ENCODE peak calls at places on chromosomes 11 and 22, in eight cellular contexts. I is IMR-90; F is psoas muscle; R is AG04450; Y is neuronal stem cell; D is cardiac muscle cell; K is CD8-positive, alpha-beta T cell; N is spleen. P is an unnamed sample.

GRCh38 chr22:17267661-17268330 is 48.6 kb upstream of the ADA2 start:
- DNase-seq in R (no peak), F (no peak), N (no peak), K (no peak), D (no peak), I (no peak), Y (no peak), P (no peak)

GRCh38 chr22:19571207-19571795 is 47.1 kb upstream of the CLDN5 start:
- DNase-seq in K (no peak), N (no peak), D (no peak), I (peak), Y (no peak), R (peak), F (no peak), P (no peak)

GRCh38 chr11:96219981-96220623 is 122.9 kb downstream of the MAML2 start:
- DNase-seq in D (no peak), Y (no peak), I (peak), K (no peak), F (no peak), N (no peak), R (no peak), P (no peak)

GRCh38 chr22:45832180-45832579 is 144.8 kb downstream of the WNT7B start:
- DNase-seq in Y (no peak), R (no peak), F (no peak), I (no peak), K (no peak), N (no peak), D (no peak), P (no peak)

GRCh38 chr11:132718711-132719641 is 813.3 kb downstream of the OPCML start:
- DNase-seq in Y (no peak), K (peak), I (peak), R (no peak), N (no peak), F (no peak), D (no peak), P (no peak)

GRCh38 chr11:69574383-69575255 is 66.3 kb upstream of the CCND1 start:
- DNase-seq in F (no peak), Y (no peak), D (no peak), N (no peak), I (no peak), K (no peak), R (no peak), P (no peak)

GRCh38 chr11:13462311-13462927 is 603 bp downstream of the BTBD10 start:
- DNase-seq in R (no peak), I (peak), D (peak), N (no peak), F (peak), K (peak), Y (peak), P (peak)

GRCh38 chr11:133892126-133892525 is 46.8 kb upstream of the SPATA19 start:
- DNase-seq in I (no peak), K (no peak), D (no peak), N (no peak), R (no peak), Y (no peak), F (no peak), P (no peak)

GRCh38 chr11:91871791-91872190 is 352.8 kb upstream of the FAT3 start:
- DNase-seq in D (no peak), F (no peak), Y (no peak), K (no peak), I (no peak), N (no peak), R (no peak), P (no peak)

GRCh38 chr22:40182231-40182835 is 4.6 kb downstream of the TNRC6B start:
- DNase-seq in D (no peak), I (no peak), Y (no peak), K (no peak), N (no peak), R (no peak), F (no peak), P (no peak)

GRCh38 chr22:37759281-37759680 is 48.5 kb upstream of the GCAT start:
- DNase-seq in N (no peak), Y (no peak), R (no peak), I (no peak), D (no peak), K (no peak), F (no peak), P (no peak)

GRCh38 chr11:94400839-94401772 is at the start of gene GPR83:
- DNase-seq in R (no peak), D (peak), Y (peak), K (no peak), I (peak), F (peak), N (no peak), P (no peak)

GRCh38 chr11:111429066-111429506 is 50.0 kb upstream of the POU2AF1 start:
- DNase-seq in D (no peak), Y (peak), R (no peak), N (no peak), F (peak), I (peak), K (no peak), P (peak)

GRCh38 chr11:8913961-8914660 is 3.1 kb downstream of the AKIP1 start:
- DNase-seq in R (no peak), I (peak), N (no peak), F (no peak), D (peak), K (peak), Y (peak), P (no peak)

GRCh38 chr22:36315325-36315724 is 62.4 kb downstream of the APOL1 start:
- DNase-seq in Y (no peak), R (no peak), F (no peak), K (no peak), I (no peak), D (no peak), N (no peak), P (no peak)

GRCh38 chr22:36319595-36320497 is 66.9 kb downstream of the APOL1 start:
- DNase-seq in F (no peak), R (no peak), K (no peak), N (peak), I (no peak), D (no peak), Y (no peak), P (no peak)

GRCh38 chr22:36317658-36318271 is 64.8 kb downstream of the APOL1 start:
- DNase-seq in K (no peak), I (no peak), F (peak), Y (no peak), R (no peak), N (no peak), D (no peak), P (no peak)

GRCh38 chr22:36318442-36318841 is 65.5 kb downstream of the APOL1 start:
- DNase-seq in F (no peak), R (no peak), N (no peak), D (no peak), I (no peak), Y (no peak), K (no peak), P (no peak)

DNA sequence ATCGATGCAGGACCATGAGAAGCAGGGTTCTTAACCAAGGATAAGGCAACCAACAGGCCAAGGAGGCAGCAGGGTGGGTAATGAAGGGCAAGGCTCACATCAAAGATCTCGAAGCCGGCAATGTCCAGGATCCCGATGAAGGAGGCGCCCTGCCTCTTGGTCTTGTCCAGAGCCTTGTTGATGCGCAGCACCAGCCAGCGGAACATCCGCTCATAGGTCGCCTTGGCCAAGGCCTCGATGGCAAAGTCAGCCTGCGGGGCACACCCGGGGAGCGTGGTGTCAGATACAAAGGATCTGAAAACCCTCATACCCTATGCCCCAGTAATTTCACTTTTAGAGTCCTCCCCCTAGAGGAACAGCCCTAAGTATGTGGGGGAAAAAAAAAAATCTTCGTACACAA is 63.5 kb downstream of the APOL1 start:
- DNase-seq in N (no peak), I (no peak), F (no peak), D (no peak), K (no peak), Y (no peak), R (no peak), P (no peak)
- H3K27ac ChIP-seq in N (peak), I (peak), F (no peak), D (no peak), K (no peak), Y (no peak), R (no peak), P (no peak)

GRCh38 chr11:89452780-89453179 is 38.4 kb downstream of the NOX4 start:
- DNase-seq in N (no peak), K (no peak), I (no peak), D (no peak), F (no peak), R (no peak), Y (no peak), P (no peak)

GRCh38 chr11:89457190-89457589 is 34.0 kb downstream of the NOX4 start:
- DNase-seq in Y (no peak), K (no peak), R (no peak), N (no peak), I (no peak), F (peak), D (no peak), P (no peak)

GRCh38 chr11:89458646-89459045 is 32.5 kb downstream of the NOX4 start:
- DNase-seq in Y (no peak), N (no peak), R (no peak), I (no peak), K (no peak), D (no peak), F (no peak), P (no peak)

GRCh38 chr11:89456681-89457080 is 34.5 kb downstream of the NOX4 start:
- DNase-seq in N (no peak), I (no peak), D (no peak), K (no peak), Y (no peak), F (no peak), R (no peak), P (no peak)
- H3K27ac ChIP-seq in N (no peak), I (no peak), D (no peak), K (no peak), Y (no peak), F (no peak), R (no peak), P (no peak)

GRCh38 chr11:47257178-47257517 is 648 bp upstream of the NR1H3 start:
- DNase-seq in I (no peak), F (no peak), R (no peak), D (no peak), K (no peak), N (no peak), Y (no peak), P (no peak)

GRCh38 chr11:47259178-47259977 is 1.6 kb downstream of the NR1H3 start:
- DNase-seq in D (peak), R (no peak), I (peak), F (peak), K (no peak), Y (no peak), N (peak), P (no peak)

GRCh38 chr11:47256374-47256773 is 1.4 kb upstream of the NR1H3 start:
- DNase-seq in N (peak), K (no peak), R (no peak), F (no peak), Y (no peak), D (no peak), I (no peak), P (no peak)

GRCh38 chr11:47258317-47258902 is 614 bp downstream of the NR1H3 start:
- DNase-seq in K (no peak), I (no peak), Y (no peak), N (peak), R (no peak), D (no peak), F (no peak), P (no peak)

GRCh38 chr11:47257518-47258316 is at the start of gene NR1H3:
- DNase-seq in F (peak), D (peak), I (peak), R (no peak), K (no peak), N (peak), Y (peak), P (peak)
- H3K27ac ChIP-seq in F (peak), D (peak), I (peak), R (peak), K (no peak), N (peak), Y (peak), P (peak)

DNA sequence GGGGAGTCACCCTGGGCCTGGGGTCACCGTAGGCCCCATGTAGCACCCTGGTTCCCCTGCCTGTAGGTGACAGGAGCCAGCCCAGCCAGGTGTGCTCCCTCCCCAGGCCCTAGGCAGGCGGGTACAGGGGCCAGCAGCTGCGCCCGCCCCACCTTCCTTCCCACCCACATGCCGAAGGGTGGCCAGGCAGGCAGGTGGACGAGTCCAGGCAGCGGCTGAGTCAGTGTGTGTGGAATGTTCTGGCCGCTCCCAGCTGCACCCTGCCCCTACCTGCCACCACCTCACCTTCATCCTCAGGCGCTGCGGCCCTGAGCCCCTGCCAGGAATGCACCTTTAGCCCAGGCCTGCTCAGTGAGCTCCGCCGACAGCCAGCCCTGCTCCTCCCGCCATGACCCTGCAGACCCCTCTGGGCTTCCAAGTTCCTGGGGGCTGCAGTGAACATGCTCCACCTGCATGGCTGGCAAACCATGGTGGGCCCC is 619 bp upstream of the SYT8 start:
- DNase-seq in R (no peak), F (no peak), K (no peak), D (no peak), Y (no peak), I (no peak), N (peak), P (peak)
- H3K27ac ChIP-seq in R (no peak), F (no peak), K (no peak), D (no peak), Y (no peak), I (no peak), N (no peak), P (no peak)

GRCh38 chr22:35383679-35384071 is 2.8 kb downstream of the HMOX1 start:
- DNase-seq in D (no peak), F (no peak), K (no peak), N (no peak), Y (no peak), I (no peak), R (no peak), P (no peak)
- H3K27ac ChIP-seq in D (no peak), F (no peak), K (no peak), N (peak), Y (no peak), I (no peak), R (no peak), P (no peak)

DNA sequence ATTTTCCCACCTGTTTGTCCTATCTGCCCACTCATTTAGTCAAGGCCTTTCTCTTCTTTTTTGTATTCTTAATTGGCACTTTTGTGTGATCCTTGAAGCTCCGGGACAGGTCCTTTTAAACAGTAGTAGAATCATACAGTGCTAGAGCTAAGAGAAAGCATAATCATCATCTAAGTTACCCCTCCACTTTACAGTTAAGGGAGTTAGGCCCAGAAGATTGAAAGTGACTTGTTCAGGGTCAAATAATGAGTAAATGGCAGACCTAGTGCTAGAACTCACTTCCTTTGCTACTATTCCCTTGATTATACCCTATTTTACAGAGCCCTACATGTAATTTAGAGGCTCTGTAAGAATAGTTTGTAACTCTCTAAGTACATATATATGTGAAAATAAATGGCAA is 2.5 kb downstream of the USP47 start:
- DNase-seq in N (no peak), D (no peak), R (no peak), F (no peak), I (no peak), Y (no peak), K (no peak), P (no peak)
- H3K27ac ChIP-seq in N (peak), D (peak), R (no peak), F (peak), I (no peak), Y (no peak), K (peak), P (peak)

GRCh38 chr22:29269731-29270474 is 1.8 kb downstream of the EWSR1 start:
- DNase-seq in N (no peak), R (no peak), D (peak), I (peak), K (no peak), Y (no peak), F (no peak), P (no peak)

GRCh38 chr22:29272624-29273023 is 4.6 kb downstream of the EWSR1 start:
- DNase-seq in F (no peak), D (no peak), K (no peak), I (no peak), R (no peak), N (no peak), Y (no peak), P (no peak)

GRCh38 chr22:29268511-29269229 is 602 bp downstream of the EWSR1 start:
- DNase-seq in N (no peak), K (no peak), I (peak), F (peak), Y (peak), D (peak), R (peak), P (peak)

GRCh38 chr22:29269230-29269604 is 1.1 kb downstream of the EWSR1 start:
- DNase-seq in D (peak), R (no peak), K (no peak), Y (no peak), F (no peak), I (no peak), N (no peak), P (no peak)

DNA sequence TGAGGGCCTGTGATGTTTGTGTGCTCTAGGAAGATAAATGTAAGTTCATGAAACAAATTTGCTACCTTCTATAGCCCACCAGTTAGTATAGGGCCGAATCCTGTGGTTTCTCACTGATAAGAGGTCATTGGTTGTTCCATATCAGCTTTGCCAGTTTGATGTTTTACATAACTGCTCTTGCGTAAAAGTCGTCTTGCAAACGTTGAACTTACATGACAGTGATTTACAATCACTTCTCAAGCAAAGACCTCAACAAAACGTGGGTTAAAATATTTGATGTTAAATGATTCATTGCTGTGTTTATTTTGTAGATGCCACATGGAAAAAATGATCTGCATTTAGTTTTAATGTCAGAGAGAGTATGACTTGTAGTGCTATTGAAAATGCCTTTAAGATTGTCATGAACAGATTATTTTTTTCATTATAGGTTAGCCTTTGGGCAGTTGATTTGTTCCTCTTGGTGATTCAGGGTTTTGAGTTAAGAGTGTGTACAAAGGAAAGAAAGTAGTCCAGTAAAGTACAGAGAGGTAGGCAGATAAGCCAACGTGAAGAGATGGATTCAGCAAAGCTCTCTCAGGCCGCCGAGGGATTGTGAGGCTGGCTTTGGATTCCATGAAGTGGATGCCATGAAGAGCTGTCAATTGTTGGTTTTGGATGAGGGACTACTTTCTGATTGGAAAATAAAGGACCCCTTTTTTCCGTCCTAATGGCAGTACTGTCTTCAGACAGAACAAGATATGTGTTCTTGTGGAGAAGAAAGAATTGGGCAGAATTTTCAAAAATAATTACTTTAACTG is 2.6 kb downstream of the EWSR1 start:
- DNase-seq in F (no peak), R (no peak), D (no peak), K (no peak), N (no peak), I (peak), Y (no peak), P (no peak)
- H3K27ac ChIP-seq in F (peak), R (no peak), D (no peak), K (no peak), N (peak), I (no peak), Y (no peak), P (no peak)

GRCh38 chr22:47061226-47061625 is 298.8 kb downstream of the TBC1D22A start:
- DNase-seq in K (no peak), N (peak), R (no peak), Y (no peak), D (no peak), F (no peak), I (no peak), P (no peak)
- H3K27ac ChIP-seq in K (no peak), N (no peak), R (no peak), Y (no peak), D (no peak), F (no peak), I (no peak), P (no peak)